ENCODE peak calls at places on chromosomes 6 and 20, in eight cellular contexts. Z is neuronal stem cell, F is A549, R is heart left ventricle, Q is mucosa of descending colon, P is uterus, T is Peyer's patch, N is H9. O is an unnamed sample.

GRCh38 chr6:132107896-132108295 is 156.7 kb upstream of the CCN2 start:
- DNase-seq in T (no peak), Q (no peak), Z (no peak), F (no peak), N (no peak), R (no peak), P (no peak), O (no peak)

GRCh38 chr6:140537211-140537610 is 1162.8 kb upstream of the CITED2 start:
- DNase-seq in R (no peak), T (no peak), Z (no peak), F (no peak), P (no peak), Q (no peak), N (no peak), O (no peak)

GRCh38 chr20:1185781-1186334 is 1.1 kb upstream of the TMEM74B start:
- DNase-seq in Z (peak; percentile 57), Q (peak; percentile 66), F (peak; percentile 81), P (no peak), R (no peak), N (peak; percentile 82), T (peak; percentile 72), O (peak; percentile 76)

GRCh38 chr6:14743465-14744211 is 502.2 kb upstream of the JARID2 start:
- DNase-seq in T (peak; percentile 79), Z (no peak), F (peak; percentile 68), N (no peak), R (no peak), Q (no peak), P (no peak), O (no peak)

GRCh38 chr6:136510782-136511181 is 39.4 kb downstream of the MAP7 start:
- DNase-seq in P (no peak), Z (no peak), T (no peak), N (no peak), F (no peak), Q (no peak), R (no peak), O (no peak)

GRCh38 chr6:57224769-57225515 is 2.8 kb upstream of the RAB23 start:
- DNase-seq in F (no peak), Q (no peak), T (no peak), R (no peak), P (no peak), N (no peak), Z (no peak), O (no peak)

GRCh38 chr6:103327079-103327478 is 1532.6 kb downstream of the HACE1 start:
- DNase-seq in N (no peak), Q (no peak), Z (peak; percentile 24), P (no peak), R (no peak), T (no peak), F (no peak), O (no peak)

GRCh38 chr6:56416247-56416646 is 168.9 kb upstream of the COL21A1 start:
- DNase-seq in P (no peak), T (no peak), F (no peak), N (no peak), R (no peak), Q (no peak), Z (no peak), O (no peak)

GRCh38 chr6:136887899-136888298 is 34.2 kb upstream of the SLC35D3 start:
- DNase-seq in F (no peak), P (no peak), Q (no peak), R (no peak), Z (no peak), T (no peak), N (no peak), O (no peak)

GRCh38 chr20:19786311-19786710 is 28.3 kb downstream of the RIN2 start:
- DNase-seq in N (peak; percentile 43), P (no peak), R (no peak), Z (no peak), F (no peak), Q (peak; percentile 50), T (peak; percentile 59), O (no peak)

GRCh38 chr6:117861545-117861944 is 45.5 kb upstream of the SLC35F1 start:
- DNase-seq in N (no peak), F (no peak), T (no peak), Q (no peak), R (no peak), P (no peak), Z (no peak), O (no peak)

GRCh38 chr6:35067234-35067633 is 73.9 kb downstream of the TCP11 start:
- DNase-seq in Z (no peak), F (no peak), T (no peak), Q (no peak), P (no peak), N (no peak), R (no peak), O (no peak)

GRCh38 chr6:2630891-2631458 is 119.7 kb downstream of the MYLK4 start:
- DNase-seq in N (no peak), Z (no peak), F (no peak), R (no peak), Q (no peak), P (no peak), T (no peak), O (no peak)

GRCh38 chr6:35318200-35318844 is 20.7 kb downstream of the DEF6 start:
- DNase-seq in F (peak; percentile 75), R (peak; percentile 89), Q (peak; percentile 95), N (peak; percentile 96), P (peak; percentile 91), Z (peak; percentile 90), T (peak; percentile 80), O (peak; percentile 87)

GRCh38 chr6:4577406-4577805 is 198.8 kb upstream of the CDYL start:
- DNase-seq in Z (no peak), R (no peak), N (no peak), P (no peak), F (no peak), T (no peak), Q (no peak), O (no peak)

GRCh38 chr20:58199469-58199868 is 29.0 kb downstream of the ANKRD60 start:
- DNase-seq in F (no peak), P (no peak), R (no peak), N (no peak), Q (no peak), T (no peak), Z (no peak), O (no peak)

DNA sequence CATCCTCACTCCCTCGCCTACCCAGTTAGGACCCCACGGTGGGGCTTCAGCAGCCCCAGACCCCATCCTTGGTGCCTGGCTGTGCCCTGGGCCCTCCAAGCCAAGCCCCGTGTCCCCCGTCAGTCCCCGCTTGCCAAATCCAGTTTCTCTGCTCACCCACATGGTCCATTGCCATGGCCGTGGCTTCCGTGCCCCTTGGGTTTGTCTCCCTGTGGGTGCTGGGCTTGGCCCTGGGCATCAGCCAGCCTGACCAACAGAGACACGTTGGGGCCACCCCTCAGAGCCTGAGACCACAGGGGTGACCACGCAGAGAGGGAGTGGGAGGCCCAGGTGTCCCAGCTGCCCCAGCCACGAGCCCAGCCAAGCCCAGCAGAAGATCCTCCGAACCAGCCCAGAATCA is 7.7 kb downstream of the SS18L1 start:
- DNase-seq in Q (no peak), R (no peak), F (no peak), N (no peak), Z (no peak), P (no peak), T (no peak), O (no peak)
- H3K4me1 ChIP-seq in Q (no peaks in the 10 kb centered on the region), R (no peaks in the 10 kb centered on the region), F (peaks cover 12% of the 10 kb centered on the region), N (peaks cover 9% of the 10 kb centered on the region), Z (peaks cover 5% of the 10 kb centered on the region), P (no peaks in the 10 kb centered on the region), T (no peaks in the 10 kb centered on the region), O (peaks cover 19% of the 10 kb centered on the region)

DNA sequence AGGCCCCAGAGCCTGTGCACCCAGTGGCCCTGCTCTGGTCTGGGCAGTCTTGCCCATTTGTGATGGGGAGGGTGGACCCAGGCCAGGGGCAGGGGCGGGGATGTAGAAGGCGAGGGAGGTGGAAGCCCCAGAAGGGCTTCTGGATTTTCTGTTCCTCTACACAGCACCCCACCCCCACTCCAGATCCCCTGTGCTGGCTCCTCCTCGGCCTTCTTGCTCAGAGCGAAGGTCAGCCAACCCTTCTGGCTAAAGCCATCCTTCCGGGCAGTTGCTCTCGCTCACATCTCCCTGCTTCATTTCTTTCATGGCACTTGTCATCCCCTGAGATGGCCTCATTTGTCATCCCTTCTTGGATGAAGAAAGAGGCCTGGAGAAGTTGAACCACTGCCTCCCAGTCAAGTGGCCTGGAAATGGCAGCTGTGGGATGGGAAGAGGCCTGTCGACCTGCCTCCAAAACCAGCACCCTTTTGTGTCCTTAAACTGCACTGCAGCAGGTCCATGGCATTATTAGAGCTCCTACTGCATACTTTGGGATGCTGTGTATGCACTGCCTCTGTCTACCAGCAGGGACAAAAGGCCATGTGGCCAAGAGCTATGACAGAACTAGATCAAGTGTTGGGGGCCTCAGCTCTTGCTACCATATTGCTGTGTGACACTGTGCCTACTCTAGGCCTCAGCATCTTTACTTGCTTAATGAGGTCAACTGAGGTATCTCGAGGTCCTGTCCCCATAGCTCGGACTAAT is 19.9 kb downstream of the PEDS1 start:
- DNase-seq in T (no peak), F (no peak), Z (no peak), Q (no peak), P (no peak), R (no peak), N (no peak), O (no peak)
- H3K4me1 ChIP-seq in T (no peaks in the 10 kb centered on the region), F (peaks cover 51% of the 10 kb centered on the region), Z (no peaks in the 10 kb centered on the region), Q (no peaks in the 10 kb centered on the region), P (no peaks in the 10 kb centered on the region), R (peaks cover 35% of the 10 kb centered on the region), N (no peaks in the 10 kb centered on the region), O (peaks cover 13% of the 10 kb centered on the region)

GRCh38 chr20:45783656-45784294 is 7.9 kb downstream of the WFDC3 start:
- DNase-seq in Z (no peak), Q (peak; percentile 79), P (no peak), N (no peak), F (no peak), R (peak; percentile 68), T (peak; percentile 52), O (peak; percentile 67)

GRCh38 chr20:45782890-45783289 is 8.8 kb downstream of the WFDC3 start:
- DNase-seq in F (no peak), Z (no peak), P (no peak), N (no peak), R (no peak), Q (no peak), T (no peak), O (no peak)

GRCh38 chr20:45780159-45780558 is 11.5 kb downstream of the WFDC3 start:
- DNase-seq in R (no peak), T (no peak), P (no peak), F (no peak), Q (no peak), N (no peak), Z (no peak), O (no peak)

GRCh38 chr20:45779011-45779915 is 12.4 kb downstream of the WFDC3 start:
- DNase-seq in R (peak; percentile 77), T (peak; percentile 79), N (no peak), Q (peak; percentile 80), Z (no peak), P (peak; percentile 93), F (peak; percentile 87), O (peak; percentile 92)

GRCh38 chr20:45781391-45781931 is 10.2 kb downstream of the WFDC3 start:
- DNase-seq in N (no peak), F (no peak), R (no peak), T (no peak), P (no peak), Q (no peak), Z (no peak), O (no peak)
- H3K4me1 ChIP-seq in N (no peaks in the 10 kb centered on the region), F (peaks cover 47% of the 10 kb centered on the region), R (peaks cover 7% of the 10 kb centered on the region), T (no peaks in the 10 kb centered on the region), P (peaks cover 24% of the 10 kb centered on the region), Q (peaks cover 39% of the 10 kb centered on the region), Z (no peaks in the 10 kb centered on the region), O (peaks cover 47% of the 10 kb centered on the region)

DNA sequence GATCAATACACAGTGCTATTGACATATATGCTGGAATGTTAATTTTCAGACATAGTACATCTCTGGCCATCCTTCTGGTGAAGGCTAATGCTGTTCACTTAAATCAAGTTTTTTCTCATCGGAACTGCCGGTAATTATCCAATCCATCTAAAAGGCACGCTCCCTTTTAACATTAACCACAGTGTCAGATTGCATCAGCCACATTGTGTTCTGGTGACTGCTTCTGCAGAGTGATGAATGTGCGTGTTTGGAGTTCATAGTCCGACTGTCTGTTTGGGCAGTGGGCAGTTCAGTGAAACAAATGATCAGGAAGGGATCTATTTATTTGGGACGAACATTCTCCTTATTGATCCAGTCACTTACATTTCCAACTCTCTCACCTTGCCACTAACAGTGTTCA is 49.5 kb downstream of the SOBP start:
- DNase-seq in F (no peak), Q (no peak), P (no peak), T (peak; percentile 57), N (no peak), Z (no peak), R (no peak), O (no peak)
- H3K4me1 ChIP-seq in F (peaks cover 16% of the 10 kb centered on the region), Q (no peaks in the 10 kb centered on the region), P (no peaks in the 10 kb centered on the region), T (no peaks in the 10 kb centered on the region), N (peaks cover 10% of the 10 kb centered on the region), Z (peaks cover 21% of the 10 kb centered on the region), R (no peaks in the 10 kb centered on the region), O (peaks cover 6% of the 10 kb centered on the region)

O was measured in upper lobe of right lung.